ENCODE peak calls at places on chromosomes 3 and 15, in six cellular contexts. Y is bronchial epithelial cell, Z is IMR-90, N is uterus, A is AG10803, E is choroid plexus epithelial cell. Q is an unnamed sample.

GRCh38 chr3:50238549-50239026 is 2.6 kb downstream of the GNAI2 start:
- DNase-seq in Y (no peak), Z (no peak), N (peak), A (peak), E (no peak), Q (no peak)

GRCh38 chr15:27017168-27017809 is 46.3 kb downstream of the GABRG3 start:
- DNase-seq in Y (peak), Z (peak), N (no peak), A (peak), E (peak), Q (peak)

GRCh38 chr15:90059208-90059985 is 42.9 kb downstream of the IDH2 start:
- DNase-seq in Y (peak), Z (no peak), N (no peak), A (no peak), E (peak), Q (no peak)

GRCh38 chr3:66989860-66990696 is 8.0 kb upstream of the KBTBD8 start:
- DNase-seq in Y (no peak), Z (no peak), N (no peak), A (no peak), E (peak), Q (no peak)

GRCh38 chr3:10733297-10733696 is 82.7 kb upstream of the SLC6A11 start:
- DNase-seq in Y (no peak), Z (no peak), N (no peak), A (no peak), E (no peak), Q (no peak)

GRCh38 chr3:191634902-191635301 is 173.9 kb downstream of the PYDC2 start:
- DNase-seq in Y (no peak), Z (no peak), N (no peak), A (no peak), E (no peak), Q (no peak)

GRCh38 chr3:161412117-161412516 is 40.8 kb upstream of the SPTSSB start:
- DNase-seq in Y (peak), Z (no peak), N (no peak), A (no peak), E (no peak), Q (no peak)

GRCh38 chr3:25719321-25719720 is 54.6 kb upstream of the TOP2B start:
- DNase-seq in Y (no peak), Z (no peak), N (no peak), A (no peak), E (no peak), Q (no peak)

GRCh38 chr3:8745619-8746370 is 12.2 kb downstream of the CAV3 start:
- DNase-seq in Y (no peak), Z (no peak), N (no peak), A (no peak), E (no peak), Q (no peak)

GRCh38 chr3:177979684-177980083 is 556.6 kb upstream of the KCNMB2 start:
- DNase-seq in Y (no peak), Z (no peak), N (no peak), A (no peak), E (no peak), Q (no peak)

GRCh38 chr3:67059443-67059842 is 61.3 kb downstream of the KBTBD8 start:
- DNase-seq in Y (no peak), Z (no peak), N (no peak), A (no peak), E (no peak), Q (no peak)

GRCh38 chr15:45399381-45400212 is 21.3 kb upstream of the GATM start:
- DNase-seq in Y (peak), Z (peak), N (no peak), A (peak), E (peak), Q (peak)

GRCh38 chr3:77326586-77326985 is 286.7 kb downstream of the ROBO2 start:
- DNase-seq in Y (no peak), Z (no peak), N (no peak), A (no peak), E (no peak), Q (no peak)

GRCh38 chr15:51076898-51077564 is 17.7 kb downstream of the TNFAIP8L3 start:
- DNase-seq in Y (no peak), Z (no peak), N (peak), A (peak), E (peak), Q (no peak)

GRCh38 chr3:186909078-186909853 is 21.1 kb upstream of the ST6GAL1 start:
- DNase-seq in Y (no peak), Z (no peak), N (no peak), A (no peak), E (peak), Q (no peak)

GRCh38 chr15:69298354-69298696 is 387 bp upstream of the PAQR5 start:
- DNase-seq in Y (no peak), Z (no peak), N (no peak), A (no peak), E (no peak), Q (no peak)
- H3K4me3 ChIP-seq in Y (peak), Z (peak), N (no peak), A (peak), E (peak), Q (peak)

GRCh38 chr3:48561045-48561736 is 2.4 kb downstream of the UCN2 start:
- DNase-seq in Y (no peak), Z (peak), N (peak), A (peak), E (peak), Q (no peak)
- TF ChIP-seq CTCF in Y (no peak), Z (peak), N (peak), A (peak), E (peak), Q (peak)

DNA sequence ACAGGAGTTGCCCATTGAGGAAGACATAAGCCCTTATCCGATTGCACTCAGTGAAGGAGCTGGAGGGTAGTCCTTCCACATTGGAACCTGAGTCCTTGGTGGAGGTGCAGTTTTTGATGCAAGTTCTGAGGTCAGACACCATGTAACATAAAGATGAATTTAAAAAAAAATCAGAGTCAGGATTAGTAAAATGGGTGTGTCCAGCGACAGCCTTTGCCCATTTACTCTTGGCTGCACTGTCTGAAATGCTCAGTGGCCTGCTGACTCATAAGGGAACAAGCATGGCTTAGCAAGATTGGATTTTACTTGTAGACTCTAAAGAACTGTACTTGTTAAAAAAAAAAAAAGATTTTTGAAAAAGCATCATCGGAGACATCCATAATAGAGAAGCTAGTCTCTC is 241.1 kb upstream of the TOPAZ1 start:
- DNase-seq in Y (peak), Z (no peak), N (no peak), A (peak), E (no peak), Q (peak)
- H3K4me3 ChIP-seq in Y (no peak), Z (no peak), N (no peak), A (peak), E (no peak), Q (peak)

DNA sequence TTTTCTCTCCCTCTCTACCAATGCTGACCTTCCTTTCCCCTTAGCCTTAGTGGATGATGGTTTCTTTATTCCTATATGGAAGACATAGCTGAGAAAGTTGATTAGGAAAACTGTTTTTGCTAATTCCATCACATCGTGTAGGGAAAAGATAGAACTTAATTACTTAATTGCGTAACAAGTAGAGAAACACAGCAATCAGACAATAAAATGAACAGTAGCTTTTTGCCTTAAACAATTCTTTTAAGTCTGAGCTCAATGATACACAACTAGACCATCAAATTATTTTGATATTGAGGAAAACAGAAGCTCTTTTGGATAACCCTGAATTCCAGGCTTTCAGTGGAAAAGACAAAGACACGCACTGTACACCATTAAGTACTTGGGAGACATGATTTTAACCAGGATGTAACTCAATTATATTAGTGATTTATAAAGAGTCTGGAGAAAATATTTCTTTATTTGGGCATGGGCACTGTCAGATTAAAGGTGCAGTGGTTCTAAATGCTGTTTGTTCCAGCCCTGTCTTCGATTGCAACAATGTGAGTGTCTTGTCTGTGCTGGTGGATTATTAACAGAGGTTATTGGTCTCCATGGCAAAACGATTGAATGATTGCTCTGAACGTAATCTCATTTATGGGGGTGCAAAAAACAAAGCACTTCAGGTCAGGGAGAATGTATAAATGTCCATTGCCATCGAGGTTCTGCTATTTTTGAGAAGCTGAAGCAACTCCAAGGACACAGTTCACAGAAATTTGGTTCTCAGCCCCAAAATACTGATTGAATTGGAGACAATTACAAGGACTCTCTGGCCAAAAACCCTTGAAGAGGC is at the start of gene TM4SF4:
- DNase-seq in Y (no peak), Z (no peak), N (no peak), A (no peak), E (no peak), Q (no peak)
- TF ChIP-seq CTCF in Y (no peak), Z (no peak), N (no peak), A (no peak), E (no peak), Q (no peak)

DNA sequence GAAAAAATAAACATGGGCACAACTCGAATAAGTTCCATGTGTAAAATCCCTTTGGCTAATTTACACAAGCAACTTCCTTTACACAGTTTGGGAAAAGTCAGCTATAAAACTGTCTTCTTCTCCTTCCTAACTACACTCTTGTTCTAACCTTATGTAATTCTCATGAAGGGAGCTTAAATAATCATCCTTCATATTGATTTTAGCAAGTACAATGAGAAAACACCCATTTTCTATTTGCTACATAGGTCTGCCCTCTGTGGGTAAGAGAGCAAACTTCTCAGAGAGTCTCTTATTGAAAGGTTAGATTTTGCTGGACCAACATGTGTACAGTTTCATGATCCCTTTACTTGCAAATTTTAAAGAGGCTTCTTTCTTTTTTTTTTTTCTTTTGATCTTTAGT is 398.5 kb downstream of the ROBO1 start:
- DNase-seq in Y (no peak), Z (peak), N (no peak), A (peak), E (peak), Q (no peak)
- H3K4me3 ChIP-seq in Y (no peak), Z (no peak), N (no peak), A (no peak), E (no peak), Q (no peak)

DNA sequence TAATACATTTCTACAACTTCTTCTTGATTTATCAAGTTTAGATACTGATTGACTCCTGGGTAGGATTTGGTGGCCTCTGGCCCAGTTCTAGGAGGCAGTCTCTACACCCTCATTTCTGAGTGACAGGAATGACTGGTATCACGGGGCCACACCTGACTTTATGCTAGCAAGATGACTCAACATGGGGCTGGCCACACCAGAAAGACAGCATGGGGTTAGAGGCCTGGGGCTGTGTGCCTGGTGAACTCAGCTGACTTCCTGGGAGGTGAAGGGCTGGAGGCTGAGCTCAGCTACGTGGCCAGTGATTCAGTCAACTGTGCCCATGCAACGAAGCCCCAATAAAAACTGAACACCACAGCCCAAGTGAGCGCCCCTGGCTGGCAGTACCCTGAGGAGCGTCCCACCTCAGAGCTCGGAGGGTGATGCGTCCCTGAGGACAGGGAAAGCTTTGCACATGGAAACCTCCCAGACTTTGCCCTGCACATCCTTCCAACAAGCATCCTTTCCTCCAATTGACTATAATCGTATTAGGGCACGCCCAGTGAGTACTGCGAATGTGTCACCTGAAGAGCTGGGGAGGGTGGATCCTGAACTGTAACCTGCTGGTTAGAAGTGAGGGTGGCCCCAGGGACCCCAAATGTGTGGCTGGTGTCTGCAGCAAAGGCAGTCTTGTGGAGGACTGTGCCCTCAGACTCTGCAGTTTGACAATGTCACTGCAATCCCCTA is 57.2 kb downstream of the NIPA2 start:
- DNase-seq in Y (peak), Z (peak), N (no peak), A (no peak), E (peak), Q (no peak)
- TF ChIP-seq CTCF in Y (no peak), Z (no peak), N (no peak), A (no peak), E (no peak), Q (no peak)

GRCh38 chr3:156551746-156552145 is 3.2 kb downstream of the SSR3 start:
- DNase-seq in Y (peak), Z (peak), N (no peak), A (peak), E (peak), Q (peak)

GRCh38 chr3:156552973-156553372 is 1.9 kb downstream of the SSR3 start:
- DNase-seq in Y (no peak), Z (no peak), N (no peak), A (no peak), E (no peak), Q (no peak)

GRCh38 chr3:156553705-156554356 is 1.1 kb downstream of the SSR3 start:
- DNase-seq in Y (peak), Z (peak), N (no peak), A (peak), E (peak), Q (peak)

GRCh38 chr3:156548041-156548687 is 6.8 kb downstream of the SSR3 start:
- DNase-seq in Y (no peak), Z (no peak), N (no peak), A (peak), E (no peak), Q (no peak)

DNA sequence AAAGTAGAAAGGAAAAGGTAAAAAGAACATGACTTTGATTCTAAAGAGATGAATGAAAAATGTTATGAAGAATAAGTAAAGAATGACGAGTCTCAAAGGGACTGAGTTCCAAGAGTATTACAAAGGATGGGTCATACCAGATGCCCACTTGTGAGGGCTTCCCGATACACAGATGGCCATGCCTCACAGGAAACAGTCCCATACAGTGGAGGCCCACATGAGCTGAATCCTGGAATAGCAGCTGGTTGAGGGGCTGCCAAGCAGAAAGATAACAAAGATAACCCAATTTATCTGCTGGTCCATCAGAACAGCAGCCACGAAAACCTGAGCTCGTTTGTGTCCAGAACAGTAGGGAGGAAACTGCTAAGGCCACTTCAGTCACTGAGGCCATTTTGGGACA is 3.7 kb downstream of the SSR3 start:
- DNase-seq in Y (no peak), Z (peak), N (no peak), A (peak), E (no peak), Q (no peak)
- H3K4me3 ChIP-seq in Y (no peak), Z (no peak), N (no peak), A (peak), E (no peak), Q (no peak)

DNA sequence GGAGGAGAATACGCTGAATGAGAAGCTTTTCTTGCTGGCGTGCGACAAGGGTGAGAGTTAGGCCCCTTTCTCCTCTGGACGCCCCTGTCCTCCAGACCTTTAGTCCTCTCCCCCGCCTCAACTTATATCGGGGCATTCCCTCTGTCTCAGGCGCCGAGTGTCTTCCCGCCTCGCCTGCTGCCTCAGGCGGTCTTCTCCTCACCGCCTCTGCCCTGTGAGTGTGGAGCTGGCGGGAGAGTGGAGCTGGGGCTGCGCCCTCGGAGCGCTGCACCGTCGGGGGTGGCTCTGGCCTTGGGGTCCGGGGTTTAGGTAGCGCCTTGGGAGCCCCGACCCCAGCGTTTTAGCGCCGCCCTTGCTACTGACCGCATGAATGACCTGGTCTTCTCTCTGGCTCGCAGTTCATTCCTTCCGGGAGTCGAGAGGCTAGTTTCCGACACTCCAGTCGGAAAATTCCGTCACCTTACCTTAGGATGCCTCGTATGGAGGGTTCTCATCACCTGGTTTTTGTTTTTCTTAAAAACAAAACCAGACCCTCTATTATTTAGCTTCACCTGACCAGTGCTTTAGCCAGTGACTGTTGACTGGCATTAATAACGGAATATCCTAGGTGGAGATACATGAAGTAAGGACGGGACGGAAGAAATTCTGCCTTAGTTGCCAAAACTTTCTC is 983 bp downstream of the TRPC1 start:
- DNase-seq in Y (peak), Z (peak), N (peak), A (peak), E (peak), Q (no peak)
- TF ChIP-seq CTCF in Y (no peak), Z (no peak), N (no peak), A (peak), E (no peak), Q (no peak)

GRCh38 chr3:173706630-173707029 is 309.1 kb downstream of the NLGN1 start:
- DNase-seq in Y (no peak), Z (no peak), N (no peak), A (no peak), E (no peak), Q (no peak)
- H3K4me3 ChIP-seq in Y (no peak), Z (no peak), N (no peak), A (no peak), E (no peak), Q (no peak)

Q was measured in AG09309.